ENCODE peak calls at places on chromosomes 1 and 21, in eight cellular contexts. One of them, this sample, is unnamed.

GRCh38 chr1:46735708-46736324 is 16.9 kb upstream of the EFCAB14 start:
- DNase-seq in transverse colon: no peak
- DNase-seq in A549: peak
- DNase-seq in suprapubic skin: no peak
- DNase-seq in sigmoid colon: no peak
- DNase-seq in testis: peak
- DNase-seq in breast epithelium: no peak
- DNase-seq in uterus: no peak
- DNase-seq in this sample: no peak

GRCh38 chr1:192831706-192832355 is 23.0 kb downstream of the RGS2 start:
- DNase-seq in transverse colon: no peak
- DNase-seq in A549: no peak
- DNase-seq in suprapubic skin: no peak
- DNase-seq in sigmoid colon: no peak
- DNase-seq in testis: no peak
- DNase-seq in breast epithelium: no peak
- DNase-seq in uterus: no peak
- DNase-seq in this sample: no peak

GRCh38 chr21:43815107-43815742 is 25.8 kb downstream of the RRP1 start:
- DNase-seq in transverse colon: no peak
- DNase-seq in A549: no peak
- DNase-seq in suprapubic skin: no peak
- DNase-seq in sigmoid colon: no peak
- DNase-seq in testis: no peak
- DNase-seq in breast epithelium: no peak
- DNase-seq in uterus: no peak
- DNase-seq in this sample: no peak

GRCh38 chr1:56387071-56387747 is 192.2 kb downstream of the PLPP3 start:
- DNase-seq in transverse colon: no peak
- DNase-seq in A549: no peak
- DNase-seq in suprapubic skin: no peak
- DNase-seq in sigmoid colon: no peak
- DNase-seq in testis: no peak
- DNase-seq in breast epithelium: no peak
- DNase-seq in uterus: no peak
- DNase-seq in this sample: no peak

GRCh38 chr1:78520216-78520615 is 29.4 kb downstream of the PTGFR start:
- DNase-seq in transverse colon: no peak
- DNase-seq in A549: no peak
- DNase-seq in suprapubic skin: no peak
- DNase-seq in sigmoid colon: no peak
- DNase-seq in testis: no peak
- DNase-seq in breast epithelium: no peak
- DNase-seq in uterus: no peak
- DNase-seq in this sample: no peak

GRCh38 chr21:17196619-17197018 is 316.2 kb upstream of the CXADR start:
- DNase-seq in transverse colon: no peak
- DNase-seq in A549: no peak
- DNase-seq in suprapubic skin: no peak
- DNase-seq in sigmoid colon: no peak
- DNase-seq in testis: no peak
- DNase-seq in breast epithelium: no peak
- DNase-seq in uterus: no peak
- DNase-seq in this sample: no peak

GRCh38 chr1:241608379-241609033 is 31.7 kb downstream of the CHML start:
- DNase-seq in transverse colon: no peak
- DNase-seq in A549: no peak
- DNase-seq in suprapubic skin: no peak
- DNase-seq in sigmoid colon: no peak
- DNase-seq in testis: no peak
- DNase-seq in breast epithelium: no peak
- DNase-seq in uterus: no peak
- DNase-seq in this sample: no peak

GRCh38 chr1:43791243-43791642 is 83.9 kb downstream of the ST3GAL3 start:
- DNase-seq in transverse colon: no peak
- DNase-seq in A549: no peak
- DNase-seq in suprapubic skin: no peak
- DNase-seq in sigmoid colon: no peak
- DNase-seq in testis: no peak
- DNase-seq in breast epithelium: no peak
- DNase-seq in uterus: no peak
- DNase-seq in this sample: no peak

GRCh38 chr1:236065509-236066005 is 667 bp upstream of the NID1 start:
- DNase-seq in transverse colon: no peak
- DNase-seq in A549: no peak
- DNase-seq in suprapubic skin: no peak
- DNase-seq in sigmoid colon: no peak
- DNase-seq in testis: no peak
- DNase-seq in breast epithelium: no peak
- DNase-seq in uterus: no peak
- DNase-seq in this sample: no peak

GRCh38 chr1:236063551-236063918 is 1.4 kb downstream of the NID1 start:
- DNase-seq in transverse colon: no peak
- DNase-seq in A549: no peak
- DNase-seq in suprapubic skin: no peak
- DNase-seq in sigmoid colon: no peak
- DNase-seq in testis: no peak
- DNase-seq in breast epithelium: no peak
- DNase-seq in uterus: no peak
- DNase-seq in this sample: no peak

GRCh38 chr1:236063919-236064673 is 794 bp downstream of the NID1 start:
- DNase-seq in transverse colon: peak
- DNase-seq in A549: peak
- DNase-seq in suprapubic skin: peak
- DNase-seq in sigmoid colon: peak
- DNase-seq in testis: peak
- DNase-seq in breast epithelium: peak
- DNase-seq in uterus: peak
- DNase-seq in this sample: peak

GRCh38 chr1:236066054-236066453 is 1.2 kb upstream of the NID1 start:
- DNase-seq in transverse colon: no peak
- DNase-seq in A549: no peak
- DNase-seq in suprapubic skin: no peak
- DNase-seq in sigmoid colon: peak
- DNase-seq in testis: no peak
- DNase-seq in breast epithelium: no peak
- DNase-seq in uterus: no peak
- DNase-seq in this sample: no peak

DNA sequence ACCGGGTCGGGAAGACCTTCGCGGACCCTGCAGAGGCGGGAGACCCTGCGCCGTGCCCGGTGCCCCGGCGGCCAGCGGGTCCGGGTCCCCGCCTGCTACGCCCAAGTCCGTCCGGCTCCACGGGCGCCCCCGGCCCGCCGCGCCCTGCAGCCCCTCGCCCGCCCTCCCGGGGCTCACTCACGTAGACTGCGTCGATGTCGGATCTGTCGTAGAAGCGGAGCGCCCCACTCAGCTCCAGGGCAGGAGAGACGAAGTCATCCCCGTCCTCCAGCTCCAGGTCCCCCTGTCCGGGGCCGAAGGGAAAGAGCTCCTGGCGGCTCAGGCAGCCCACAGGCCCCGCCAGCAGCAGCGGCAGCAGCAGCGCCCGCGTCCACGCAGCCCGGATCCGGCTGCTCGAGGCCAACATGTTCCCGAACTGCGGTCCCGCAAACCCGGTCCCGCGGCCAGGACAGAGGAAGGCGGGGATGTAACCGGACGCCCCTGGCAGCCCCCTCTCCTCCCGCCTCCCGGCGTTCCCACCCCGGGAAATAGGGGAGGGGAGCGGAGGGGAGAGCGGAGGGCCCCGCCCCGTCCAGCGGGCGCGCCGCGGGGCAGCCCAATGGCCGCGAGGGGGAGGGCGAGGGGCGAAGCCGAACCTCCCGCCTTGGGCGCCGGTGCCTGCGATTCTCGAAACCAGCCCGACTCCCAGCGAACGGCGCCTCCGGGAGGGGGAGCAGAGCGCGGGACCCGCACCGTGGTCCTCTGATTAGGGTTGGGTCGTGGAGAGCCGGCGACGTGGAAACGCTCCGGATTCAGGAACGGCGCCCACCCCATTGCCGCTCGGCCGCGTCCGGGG is at the start of gene NID1:
- DNase-seq in transverse colon: peak
- DNase-seq in A549: peak
- DNase-seq in suprapubic skin: peak
- DNase-seq in sigmoid colon: peak
- DNase-seq in testis: peak
- DNase-seq in breast epithelium: peak
- DNase-seq in uterus: peak
- DNase-seq in this sample: peak
- TF ChIP-seq POLR2A in transverse colon: peak
- TF ChIP-seq POLR2A in A549: no peak
- TF ChIP-seq POLR2A in suprapubic skin: no peak
- TF ChIP-seq POLR2A in sigmoid colon: peak
- TF ChIP-seq POLR2A in testis: peak
- TF ChIP-seq POLR2A in breast epithelium: peak
- TF ChIP-seq POLR2A in uterus: peak
- TF ChIP-seq POLR2A in this sample: peak

GRCh38 chr1:11738096-11738495 is 2.2 kb downstream of the AGTRAP start:
- DNase-seq in transverse colon: no peak
- DNase-seq in A549: no peak
- DNase-seq in suprapubic skin: no peak
- DNase-seq in sigmoid colon: no peak
- DNase-seq in testis: no peak
- DNase-seq in breast epithelium: no peak
- DNase-seq in uterus: no peak
- DNase-seq in this sample: no peak

GRCh38 chr1:11735531-11735853 is 444 bp upstream of the AGTRAP start:
- DNase-seq in transverse colon: no peak
- DNase-seq in A549: no peak
- DNase-seq in suprapubic skin: no peak
- DNase-seq in sigmoid colon: no peak
- DNase-seq in testis: no peak
- DNase-seq in breast epithelium: no peak
- DNase-seq in uterus: no peak
- DNase-seq in this sample: no peak

GRCh38 chr1:11738783-11739182 is 2.8 kb downstream of the AGTRAP start:
- DNase-seq in transverse colon: no peak
- DNase-seq in A549: no peak
- DNase-seq in suprapubic skin: no peak
- DNase-seq in sigmoid colon: no peak
- DNase-seq in testis: no peak
- DNase-seq in breast epithelium: no peak
- DNase-seq in uterus: no peak
- DNase-seq in this sample: no peak

GRCh38 chr1:11736746-11737639 is 1.1 kb downstream of the AGTRAP start:
- DNase-seq in transverse colon: peak
- DNase-seq in A549: peak
- DNase-seq in suprapubic skin: no peak
- DNase-seq in sigmoid colon: peak
- DNase-seq in testis: peak
- DNase-seq in breast epithelium: no peak
- DNase-seq in uterus: peak
- DNase-seq in this sample: no peak

DNA sequence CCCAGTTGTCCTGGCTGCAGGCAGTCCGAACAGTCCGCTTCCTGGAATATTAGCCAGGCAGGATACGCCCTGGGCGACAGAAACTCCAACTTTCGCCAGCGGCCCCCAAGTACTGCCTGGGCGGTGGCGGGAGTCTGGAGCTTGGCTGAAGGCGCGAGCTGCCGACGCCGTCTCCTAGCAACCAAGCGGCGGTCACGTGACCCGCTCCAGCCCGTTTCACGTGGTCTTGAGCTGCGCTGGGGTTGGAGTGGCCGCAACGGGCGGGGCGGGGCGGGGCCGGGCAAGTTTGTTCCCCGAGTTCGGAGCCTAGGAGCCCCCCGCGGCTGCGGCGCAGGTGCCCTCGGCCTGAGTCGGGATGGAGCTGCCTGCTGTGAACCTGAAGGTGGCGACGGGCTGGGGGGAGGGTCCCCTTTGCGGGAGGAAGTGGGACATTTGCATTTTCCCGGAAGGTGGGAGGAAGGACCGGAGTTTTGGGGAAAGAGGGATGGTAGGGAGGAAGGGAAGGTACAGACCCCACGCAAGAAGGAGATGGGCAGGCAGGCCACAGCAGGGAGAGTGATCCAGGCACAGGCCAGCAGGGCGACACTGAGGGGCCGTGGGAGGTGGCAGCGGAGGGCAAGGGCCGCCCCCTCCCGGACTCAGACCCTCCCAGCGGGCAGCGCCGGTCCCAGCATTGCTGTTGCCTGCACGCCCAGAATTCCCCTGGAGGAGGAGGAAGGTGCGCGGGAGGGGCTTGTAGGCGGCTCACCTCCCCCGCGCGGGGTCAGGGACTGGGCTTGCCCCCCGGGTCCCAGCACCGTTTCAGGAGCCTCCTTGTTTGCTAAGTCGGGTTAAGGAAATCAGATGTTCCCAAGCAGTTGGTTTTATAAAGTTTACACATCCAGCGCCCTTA is at the start of gene AGTRAP:
- DNase-seq in transverse colon: peak
- DNase-seq in A549: peak
- DNase-seq in suprapubic skin: peak
- DNase-seq in sigmoid colon: peak
- DNase-seq in testis: peak
- DNase-seq in breast epithelium: peak
- DNase-seq in uterus: peak
- DNase-seq in this sample: peak
- TF ChIP-seq POLR2A in transverse colon: no peak
- TF ChIP-seq POLR2A in A549: peak
- TF ChIP-seq POLR2A in suprapubic skin: no peak
- TF ChIP-seq POLR2A in sigmoid colon: peak
- TF ChIP-seq POLR2A in testis: no peak
- TF ChIP-seq POLR2A in breast epithelium: peak
- TF ChIP-seq POLR2A in uterus: peak
- TF ChIP-seq POLR2A in this sample: peak

DNA sequence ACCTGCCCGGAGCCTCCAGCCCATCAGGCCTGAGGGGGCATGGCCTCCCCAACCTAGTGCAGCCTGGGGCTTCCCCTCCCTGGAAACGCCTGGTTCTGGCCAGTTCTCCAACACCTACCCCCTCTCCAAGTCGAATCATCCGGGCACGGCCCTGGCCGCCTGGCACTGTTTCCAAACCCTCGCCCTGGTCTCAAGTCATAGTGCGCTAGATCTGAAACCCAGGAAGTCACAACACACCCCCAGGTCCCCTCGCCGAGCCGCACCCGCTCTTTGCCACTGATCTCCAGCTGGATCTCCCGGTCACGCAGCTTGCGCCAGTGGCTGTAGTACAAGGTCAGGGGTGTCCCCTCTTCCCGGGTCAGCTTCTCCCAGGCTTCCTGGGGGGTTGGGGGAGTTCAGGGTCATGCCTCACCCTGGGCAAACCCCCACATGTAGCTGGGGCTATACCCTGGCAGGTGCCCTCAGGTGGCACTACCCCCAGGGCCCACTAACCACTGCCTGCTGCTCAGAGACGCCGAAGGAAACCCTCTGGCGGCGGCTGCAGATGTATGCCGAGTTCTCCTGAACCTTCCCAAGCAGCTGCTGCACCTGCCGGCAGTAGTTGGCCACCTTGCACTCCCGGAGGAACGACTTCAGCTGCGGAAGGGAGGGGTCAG is 13.0 kb downstream of the NOC2L start:
- DNase-seq in transverse colon: no peak
- DNase-seq in A549: no peak
- DNase-seq in suprapubic skin: no peak
- DNase-seq in sigmoid colon: no peak
- DNase-seq in testis: no peak
- DNase-seq in breast epithelium: no peak
- DNase-seq in uterus: no peak
- DNase-seq in this sample: no peak
- TF ChIP-seq POLR2A in transverse colon: no peak
- TF ChIP-seq POLR2A in A549: no peak
- TF ChIP-seq POLR2A in suprapubic skin: no peak
- TF ChIP-seq POLR2A in sigmoid colon: no peak
- TF ChIP-seq POLR2A in testis: no peak
- TF ChIP-seq POLR2A in breast epithelium: no peak
- TF ChIP-seq POLR2A in uterus: no peak
- TF ChIP-seq POLR2A in this sample: no peak

DNA sequence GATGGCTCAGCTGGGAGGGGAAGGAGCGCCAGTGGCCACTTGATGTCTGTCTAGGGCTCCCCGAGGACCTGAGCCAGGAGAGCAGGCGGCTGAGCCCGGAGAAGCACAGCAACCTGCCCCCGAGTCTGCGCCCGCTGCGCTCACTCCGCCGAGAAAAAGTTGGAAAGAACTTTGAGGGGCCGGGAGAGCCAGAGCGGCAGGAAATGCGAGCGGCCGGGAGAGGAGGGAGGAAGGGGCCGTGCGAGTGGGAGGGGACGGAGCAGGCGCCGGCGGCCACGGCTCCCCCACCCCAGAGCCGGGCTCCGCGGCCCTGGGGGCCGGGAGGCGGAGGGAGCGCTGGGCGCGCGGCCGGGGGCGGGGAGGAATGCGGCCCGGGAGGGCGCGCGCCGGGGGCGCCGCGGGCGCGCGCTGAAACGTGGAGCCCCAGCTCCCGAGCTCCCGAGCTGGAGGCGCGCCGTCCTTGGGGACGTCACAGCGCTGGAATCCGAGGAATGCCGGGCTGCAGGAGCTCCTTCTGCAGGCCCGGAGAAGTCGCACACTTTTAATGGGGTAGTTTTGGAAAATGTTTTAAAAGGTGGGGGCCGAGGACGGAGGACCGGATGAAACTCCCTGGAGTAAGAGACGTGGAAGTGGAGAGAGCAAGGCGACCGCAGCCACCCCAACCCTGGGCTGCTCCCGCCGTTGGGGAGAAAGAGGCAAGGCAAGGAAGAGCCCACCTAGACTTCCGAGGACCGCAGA is at the start of gene PTPN14:
- DNase-seq in transverse colon: peak
- DNase-seq in A549: peak
- DNase-seq in suprapubic skin: peak
- DNase-seq in sigmoid colon: peak
- DNase-seq in testis: peak
- DNase-seq in breast epithelium: peak
- DNase-seq in uterus: peak
- DNase-seq in this sample: peak
- TF ChIP-seq POLR2A in transverse colon: peak
- TF ChIP-seq POLR2A in A549: no peak
- TF ChIP-seq POLR2A in suprapubic skin: no peak
- TF ChIP-seq POLR2A in sigmoid colon: peak
- TF ChIP-seq POLR2A in testis: peak
- TF ChIP-seq POLR2A in breast epithelium: peak
- TF ChIP-seq POLR2A in uterus: peak
- TF ChIP-seq POLR2A in this sample: peak

This sample was measured in ovary.